ENCODE peak calls at places on chromosomes 12 and 14, in seven cellular contexts. L, V, Z, P, H, N and U are unnamed samples. For H3K27me3, the result is how much of the 10 kb centered on the place peaks cover.

GRCh38 chr14:84465890-84466289 is 1064.1 kb upstream of the FLRT2 start:
- DNase-seq in L (no peak), V (no peak), Z (no peak), P (no peak), H (no peak), N (no peak), U (no peak)

GRCh38 chr12:25694072-25694471 is 141.0 kb upstream of the LMNTD1 start:
- DNase-seq in L (no peak), V (no peak), Z (no peak), P (no peak), H (no peak), N (no peak), U (peak)

GRCh38 chr12:50110127-50110761 is 1.8 kb upstream of the COX14 start:
- DNase-seq in L (no peak), V (peak), Z (peak), P (peak), H (no peak), N (peak), U (peak)

GRCh38 chr12:107264667-107265066 is 171.3 kb upstream of the CRY1 start:
- DNase-seq in L (no peak), V (no peak), Z (no peak), P (no peak), H (no peak), N (no peak), U (no peak)

GRCh38 chr12:108833757-108834472 is 23.5 kb downstream of the SSH1 start:
- DNase-seq in L (no peak), V (no peak), Z (peak), P (peak), H (no peak), N (no peak), U (no peak)

GRCh38 chr14:37124617-37125016 is 47.8 kb downstream of the SLC25A21 start:
- DNase-seq in L (no peak), V (no peak), Z (no peak), P (no peak), H (no peak), N (no peak), U (peak)

GRCh38 chr12:3213171-3213570 is 136.0 kb downstream of the TSPAN9 start:
- DNase-seq in L (no peak), V (peak), Z (no peak), P (no peak), H (no peak), N (no peak), U (no peak)

GRCh38 chr14:103112488-103113243 is 10.6 kb upstream of the TNFAIP2 start:
- DNase-seq in L (no peak), V (peak), Z (no peak), P (no peak), H (no peak), N (no peak), U (no peak)

GRCh38 chr12:1566449-1567135 is 27.8 kb downstream of the FBXL14 start:
- DNase-seq in L (no peak), V (no peak), Z (no peak), P (no peak), H (no peak), N (no peak), U (no peak)

GRCh38 chr12:128662106-128662505 is 161.7 kb downstream of the SLC15A4 start:
- DNase-seq in L (no peak), V (no peak), Z (no peak), P (no peak), H (no peak), N (no peak), U (no peak)

GRCh38 chr12:32002848-32003493 is 43.8 kb downstream of the RESF1 start:
- DNase-seq in L (no peak), V (no peak), Z (no peak), P (no peak), H (no peak), N (no peak), U (no peak)

GRCh38 chr12:8655421-8655820 is 7.2 kb downstream of the MFAP5 start:
- DNase-seq in L (no peak), V (no peak), Z (no peak), P (no peak), H (no peak), N (no peak), U (no peak)

GRCh38 chr12:100720016-100720654 is 74.4 kb upstream of the ANO4 start:
- DNase-seq in L (no peak), V (no peak), Z (no peak), P (no peak), H (no peak), N (no peak), U (no peak)

GRCh38 chr14:56126514-56126913 is 8.3 kb downstream of the PELI2 start:
- DNase-seq in L (no peak), V (no peak), Z (no peak), P (no peak), H (no peak), N (no peak), U (no peak)

GRCh38 chr12:57343703-57344378 is 87.0 kb downstream of the R3HDM2 start:
- DNase-seq in L (no peak), V (no peak), Z (no peak), P (no peak), H (no peak), N (no peak), U (no peak)

GRCh38 chr12:41289461-41289860 is 101.3 kb downstream of the PDZRN4 start:
- DNase-seq in L (no peak), V (no peak), Z (no peak), P (no peak), H (no peak), N (no peak), U (no peak)

GRCh38 chr14:63642656-63643382 is 1.1 kb upstream of the WDR89 start:
- DNase-seq in L (no peak), V (no peak), Z (no peak), P (no peak), H (no peak), N (no peak), U (no peak)

GRCh38 chr14:104433401-104434213 is 146.0 kb upstream of the C14orf180 start:
- DNase-seq in L (no peak), V (no peak), Z (no peak), P (no peak), H (peak), N (no peak), U (no peak)

DNA sequence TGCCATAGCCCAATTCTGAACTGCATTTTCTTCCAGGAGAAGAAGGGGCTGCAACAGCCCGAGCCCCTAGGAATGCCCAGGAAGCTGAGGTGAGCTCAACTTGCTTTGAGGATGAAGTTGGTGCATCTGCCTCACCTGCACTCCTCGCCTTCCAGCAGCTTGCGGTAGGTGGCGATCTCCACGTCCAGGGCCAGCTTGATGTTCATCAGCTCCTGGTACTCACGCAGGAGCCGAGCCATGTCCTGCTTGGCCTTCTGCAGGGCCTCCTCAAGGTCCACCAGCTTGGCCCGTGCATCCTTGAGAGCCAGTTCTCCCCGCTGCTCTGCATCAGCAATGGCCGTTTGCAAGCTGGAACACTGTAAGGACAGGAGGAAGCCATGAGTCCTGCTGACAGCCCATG is 6.0 kb downstream of the KRT75 start:
- DNase-seq in L (no peak), V (no peak), Z (no peak), P (no peak), H (no peak), N (no peak), U (no peak)
- H3K27me3 ChIP-seq in L (under half), V (half or more), Z (under half), P (under half), H (under half), N (under half), U (under half)

GRCh38 chr12:12715459-12716150 is 1.6 kb upstream of the CDKN1B start:
- DNase-seq in L (no peak), V (peak), Z (no peak), P (no peak), H (no peak), N (peak), U (no peak)

GRCh38 chr12:12716151-12716844 is 870 bp upstream of the CDKN1B start:
- DNase-seq in L (no peak), V (no peak), Z (no peak), P (no peak), H (no peak), N (peak), U (peak)

GRCh38 chr12:12713932-12714275 is 3.3 kb upstream of the CDKN1B start:
- DNase-seq in L (no peak), V (no peak), Z (no peak), P (no peak), H (no peak), N (no peak), U (no peak)

GRCh38 chr12:12715128-12715458 is 2.1 kb upstream of the CDKN1B start:
- DNase-seq in L (no peak), V (no peak), Z (no peak), P (no peak), H (no peak), N (no peak), U (no peak)

DNA sequence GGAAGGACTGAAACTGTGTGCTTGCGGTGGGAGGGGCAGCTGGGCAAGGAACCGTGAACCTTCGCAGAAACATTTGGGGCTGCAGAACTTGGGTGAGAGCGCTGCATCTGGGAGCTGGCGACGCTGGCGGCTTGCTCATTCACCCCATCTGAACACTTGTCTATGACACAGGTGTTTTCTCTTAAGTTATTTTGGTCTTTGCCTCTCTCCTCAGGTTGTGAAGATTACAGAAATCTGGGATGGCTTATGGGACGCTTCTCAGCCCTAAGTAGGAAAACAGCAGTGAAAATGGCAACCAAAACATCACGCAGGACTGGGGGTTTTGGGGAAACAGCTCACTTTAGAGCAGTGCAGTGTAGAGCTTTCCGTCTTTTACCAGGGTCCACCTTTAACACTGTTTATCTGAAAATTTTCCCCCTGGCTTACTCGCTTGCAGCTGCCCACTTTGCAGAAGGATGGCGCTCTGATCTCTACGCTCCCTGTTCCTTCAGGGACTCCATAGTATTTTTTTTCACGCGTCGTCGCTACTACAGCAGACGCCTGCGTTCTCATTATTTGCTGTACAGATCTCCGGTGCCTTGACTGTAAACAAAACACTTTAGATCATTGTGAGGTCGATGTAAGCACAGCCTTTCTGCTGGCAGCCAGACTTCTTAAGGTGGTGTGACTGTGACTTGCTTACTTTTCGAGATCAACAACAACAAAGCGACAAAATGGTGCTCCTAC is 2.7 kb upstream of the CDKN1B start:
- DNase-seq in L (no peak), V (peak), Z (peak), P (peak), H (no peak), N (peak), U (no peak)
- TF ChIP-seq CTCF in L (peak), V (peak), Z (peak), P (no peak), H (no peak), N (no peak), U (peak)

GRCh38 chr14:77116194-77116817 is 18.2 kb downstream of the CIPC start:
- DNase-seq in L (no peak), V (no peak), Z (no peak), P (no peak), H (no peak), N (no peak), U (no peak)

GRCh38 chr14:77114609-77115008 is 16.6 kb downstream of the CIPC start:
- DNase-seq in L (no peak), V (no peak), Z (no peak), P (no peak), H (no peak), N (no peak), U (no peak)

GRCh38 chr14:77111021-77111420 is 13.0 kb downstream of the CIPC start:
- DNase-seq in L (no peak), V (no peak), Z (no peak), P (no peak), H (no peak), N (peak), U (no peak)

GRCh38 chr14:77110286-77110685 is 12.2 kb downstream of the CIPC start:
- DNase-seq in L (no peak), V (no peak), Z (no peak), P (no peak), H (no peak), N (no peak), U (no peak)

DNA sequence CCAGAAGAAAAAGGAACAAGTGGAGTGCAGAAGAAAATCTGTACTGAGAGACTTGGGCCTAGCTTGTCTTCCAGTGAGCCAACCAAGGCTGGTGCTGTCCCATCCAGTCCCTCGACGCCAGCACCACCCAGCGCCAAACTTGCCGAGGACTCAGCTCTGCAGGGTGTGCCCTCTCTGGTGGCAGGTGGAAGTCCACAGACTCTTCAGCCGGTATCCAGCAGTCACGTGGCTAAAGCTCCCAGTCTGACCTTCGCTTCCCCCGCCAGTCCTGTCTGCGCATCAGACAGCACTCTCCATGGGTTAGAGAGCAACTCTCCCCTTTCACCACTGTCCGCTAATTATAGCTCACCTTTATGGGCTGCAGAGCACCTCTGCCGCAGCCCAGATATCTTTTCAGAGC is 15.6 kb downstream of the CIPC start:
- DNase-seq in L (no peak), V (no peak), Z (no peak), P (no peak), H (no peak), N (no peak), U (no peak)
- H3K4me3 ChIP-seq in L (no peak), V (no peak), Z (no peak), P (no peak), H (no peak), N (no peak), U (no peak)

GRCh38 chr12:105459760-105460325 is 129.4 kb downstream of the C12orf75 start:
- DNase-seq in L (no peak), V (no peak), Z (no peak), P (no peak), H (no peak), N (no peak), U (no peak)
- H3K27me3 ChIP-seq in L (under half), V (under half), Z (under half), P (under half), H (under half), N (under half), U (under half)

GRCh38 chr14:75081835-75082234 is 12.4 kb downstream of the ZC2HC1C start:
- DNase-seq in L (no peak), V (no peak), Z (no peak), P (no peak), H (no peak), N (no peak), U (no peak)

GRCh38 chr14:75083271-75083670 is 13.8 kb downstream of the ZC2HC1C start:
- DNase-seq in L (no peak), V (no peak), Z (no peak), P (no peak), H (no peak), N (no peak), U (no peak)

GRCh38 chr14:75088566-75089373 is 19.3 kb downstream of the ZC2HC1C start:
- DNase-seq in L (peak), V (peak), Z (peak), P (no peak), H (no peak), N (peak), U (peak)

GRCh38 chr14:75088153-75088552 is 18.7 kb downstream of the ZC2HC1C start:
- DNase-seq in L (no peak), V (no peak), Z (no peak), P (no peak), H (no peak), N (no peak), U (no peak)

GRCh38 chr14:75084513-75084912 is 15.1 kb downstream of the ZC2HC1C start:
- DNase-seq in L (no peak), V (no peak), Z (peak), P (no peak), H (no peak), N (peak), U (no peak)
- TF ChIP-seq CTCF in L (peak), V (peak), Z (peak), P (peak), H (peak), N (peak), U (peak)

GRCh38 chr14:73887704-73888459 is 1.2 kb downstream of the ZNF410 start:
- DNase-seq in L (no peak), V (no peak), Z (no peak), P (no peak), H (no peak), N (no peak), U (peak)

GRCh38 chr14:73886449-73887115 is at the start of gene ZNF410:
- DNase-seq in L (peak), V (peak), Z (peak), P (peak), H (peak), N (peak), U (peak)

GRCh38 chr14:73887116-73887490 is 444 bp downstream of the ZNF410 start:
- DNase-seq in L (no peak), V (no peak), Z (no peak), P (no peak), H (no peak), N (no peak), U (peak)

GRCh38 chr14:73888971-73889370 is 2.3 kb downstream of the ZNF410 start:
- DNase-seq in L (no peak), V (no peak), Z (no peak), P (no peak), H (no peak), N (no peak), U (no peak)

GRCh38 chr14:73888460-73888725 is 1.7 kb downstream of the ZNF410 start:
- DNase-seq in L (no peak), V (no peak), Z (no peak), P (no peak), H (no peak), N (no peak), U (no peak)
- H3K4me3 ChIP-seq in L (peak), V (no peak), Z (no peak), P (no peak), H (peak), N (peak), U (peak)

DNA sequence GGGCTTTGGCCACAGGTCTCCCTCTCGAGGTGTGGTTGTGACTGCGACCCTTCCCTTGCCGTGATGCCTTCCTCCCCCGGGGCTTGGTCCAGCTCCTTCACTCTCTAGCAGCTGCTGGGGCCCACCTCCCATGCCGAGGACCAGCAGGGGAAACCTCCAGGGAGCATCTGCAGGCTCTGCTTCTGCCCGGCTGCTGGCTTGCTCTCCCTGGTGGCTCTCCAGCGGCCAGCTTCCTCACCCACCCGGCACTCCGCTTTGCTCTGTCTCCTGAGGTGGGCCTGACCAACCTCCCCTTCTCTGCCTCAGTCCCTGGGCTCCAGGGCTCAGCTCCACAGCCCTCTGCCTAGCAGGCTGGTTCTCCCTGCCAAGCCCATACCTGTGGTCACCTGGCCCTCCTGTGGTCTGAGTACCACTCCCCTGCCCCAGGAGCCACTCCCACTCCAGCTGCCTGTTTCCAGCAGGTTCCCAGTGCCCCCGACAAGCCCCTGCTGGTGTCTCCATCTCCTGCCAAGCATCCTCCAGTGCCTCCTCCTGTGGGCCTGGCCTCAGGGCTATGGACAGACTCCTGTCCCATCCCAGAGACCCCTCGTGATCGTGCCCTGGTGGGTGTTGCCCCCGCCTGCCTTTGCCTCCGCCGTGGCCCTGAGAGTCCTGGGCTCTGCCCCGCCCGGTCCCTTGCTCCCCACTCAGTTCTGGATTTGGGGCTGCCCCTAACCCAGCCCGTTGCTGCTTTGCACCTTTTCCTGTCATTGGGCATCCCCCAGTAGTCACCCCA is 9.5 kb downstream of the MEG3 start:
- DNase-seq in L (no peak), V (no peak), Z (no peak), P (no peak), H (no peak), N (no peak), U (no peak)
- H3K27me3 ChIP-seq in L (under half), V (under half), Z (under half), P (under half), H (under half), N (half or more), U (under half)